ENCODE peak calls at places on chromosomes 6 and 20, in eight cellular contexts. K is left colon; H is HEK293T; J is activated CD4-positive, alpha-beta T cell treated with anti-CD3 and anti-CD28 coated beads, Interleukin-2, amount 10 ng/mL, durations not matched to agents 7 days and 5 days; E is NCI-H446; R is H4; Q is endodermal cell; A is activated T-cell treated with anti-CD3 and anti-CD28 coated beads, Interleukin-2, amount 50 U/mL, for 72 hours. C is an unnamed sample.

GRCh38 chr20:21507275-21508229 is 6.3 kb downstream of the NKX2-2 start:
- DNase-seq in A (no peak), E (no peak), H (no peak), Q (no peak), K (no peak), R (no peak), J (no peak), C (no peak)

GRCh38 chr20:25394996-25395395 is 4.4 kb upstream of the ABHD12 start:
- DNase-seq in J (no peak), R (no peak), E (no peak), H (no peak), K (no peak), Q (no peak), A (no peak), C (no peak)

GRCh38 chr6:153595903-153596302 is 443.1 kb upstream of the OPRM1 start:
- DNase-seq in E (no peak), A (no peak), Q (no peak), R (peak), H (no peak), K (no peak), J (no peak), C (no peak)

GRCh38 chr20:63856111-63856511 is 5.2 kb upstream of the ABHD16B start:
- DNase-seq in A (no peak), K (no peak), H (no peak), J (no peak), R (no peak), Q (peak), E (no peak), C (peak)

GRCh38 chr6:109944448-109944847 is 33.7 kb upstream of the GPR6 start:
- DNase-seq in H (no peak), J (no peak), Q (peak), A (no peak), E (no peak), R (no peak), K (no peak), C (no peak)

GRCh38 chr20:51696304-51697118 is 71.7 kb downstream of the ATP9A start:
- DNase-seq in H (no peak), A (no peak), E (peak), R (no peak), K (no peak), Q (no peak), J (no peak), C (no peak)

GRCh38 chr6:149443411-149444181 is 41.2 kb downstream of the ZC3H12D start:
- DNase-seq in H (no peak), R (no peak), E (no peak), J (no peak), K (no peak), Q (peak), A (peak), C (no peak)

GRCh38 chr6:7219310-7219709 is 93.7 kb downstream of the SSR1 start:
- DNase-seq in J (no peak), A (peak), K (no peak), Q (peak), H (no peak), E (no peak), R (no peak), C (no peak)

GRCh38 chr20:39214778-39215177 is 252.6 kb downstream of the DHX35 start:
- DNase-seq in J (no peak), K (no peak), E (peak), Q (peak), R (no peak), H (no peak), A (no peak), C (no peak)

GRCh38 chr6:82906951-82907350 is 158.7 kb downstream of the UBE3D start:
- DNase-seq in H (no peak), K (no peak), A (no peak), E (no peak), Q (no peak), R (peak), J (no peak), C (no peak)

GRCh38 chr6:139801571-139802321 is 427.3 kb upstream of the CITED2 start:
- DNase-seq in K (no peak), Q (peak), R (no peak), A (no peak), H (peak), E (no peak), J (no peak), C (no peak)

GRCh38 chr6:19811397-19812079 is 25.6 kb upstream of the ID4 start:
- DNase-seq in E (no peak), A (no peak), K (no peak), Q (no peak), R (no peak), H (no peak), J (no peak), C (no peak)

GRCh38 chr6:110538416-110539060 is 62.1 kb upstream of the SLC22A16 start:
- DNase-seq in R (no peak), A (no peak), K (no peak), J (no peak), Q (no peak), H (no peak), E (no peak), C (no peak)

GRCh38 chr6:151808331-151809241 is 1.1 kb downstream of the ESR1 start:
- DNase-seq in E (no peak), K (no peak), A (no peak), R (no peak), J (no peak), H (peak), Q (peak), C (peak)

GRCh38 chr20:6053776-6054688 is at the start of gene LRRN4:
- DNase-seq in A (no peak), H (no peak), Q (peak), E (peak), R (peak), K (no peak), J (no peak), C (no peak)

GRCh38 chr20:11454966-11455799 is 462.5 kb upstream of the BTBD3 start:
- DNase-seq in J (no peak), K (no peak), R (peak), Q (no peak), H (no peak), A (no peak), E (no peak), C (peak)

GRCh38 chr6:43173496-43174262 is 2.6 kb downstream of the SRF start:
- DNase-seq in K (no peak), Q (no peak), R (no peak), E (no peak), A (peak), J (peak), H (no peak), C (no peak)

GRCh38 chr20:38961530-38962043 is 557 bp upstream of the DHX35 start:
- DNase-seq in Q (no peak), E (peak), A (peak), J (peak), H (no peak), K (no peak), R (no peak), C (no peak)

GRCh38 chr20:50017576-50018248 is 34.9 kb downstream of the SNAI1 start:
- DNase-seq in Q (no peak), H (no peak), J (no peak), E (no peak), R (no peak), K (no peak), A (no peak), C (no peak)

GRCh38 chr6:54515013-54515412 is 206.8 kb downstream of the TINAG start:
- DNase-seq in R (no peak), J (no peak), E (peak), H (no peak), Q (no peak), K (no peak), A (no peak), C (no peak)

GRCh38 chr6:147716434-147716833 is 207.9 kb downstream of the SAMD5 start:
- DNase-seq in H (no peak), A (no peak), K (no peak), Q (no peak), E (no peak), R (no peak), J (no peak), C (no peak)

GRCh38 chr6:28235912-28236452 is 10.9 kb downstream of the ZSCAN9 start:
- DNase-seq in A (no peak), Q (peak), R (no peak), K (no peak), H (no peak), J (no peak), E (no peak), C (no peak)

GRCh38 chr6:148866657-148867268 is 119.9 kb downstream of the UST start:
- DNase-seq in J (no peak), R (no peak), K (no peak), Q (no peak), A (no peak), H (no peak), E (no peak), C (peak)

GRCh38 chr6:121309768-121310473 is 24.4 kb downstream of the TBC1D32 start:
- DNase-seq in K (no peak), E (no peak), A (no peak), R (no peak), J (no peak), Q (no peak), H (no peak), C (no peak)

GRCh38 chr6:28589234-28589951 is 63.7 kb downstream of the GPX5 start:
- DNase-seq in R (peak), K (peak), H (peak), A (peak), Q (peak), J (peak), E (peak), C (peak)

GRCh38 chr20:63033635-63034510 is 27.1 kb upstream of the BHLHE23 start:
- DNase-seq in E (no peak), R (no peak), A (no peak), K (no peak), H (no peak), J (no peak), Q (no peak), C (peak)

GRCh38 chr20:33674294-33675126 is at the start of gene NECAB3:
- DNase-seq in H (peak), Q (peak), E (peak), K (peak), J (peak), R (no peak), A (peak), C (peak)

GRCh38 chr6:138103876-138104275 is 3.3 kb downstream of the PERP start:
- DNase-seq in R (no peak), Q (no peak), J (no peak), A (no peak), E (no peak), K (no peak), H (no peak), C (no peak)

GRCh38 chr20:53706511-53707031 is 112.9 kb upstream of the ZNF217 start:
- DNase-seq in Q (no peak), A (peak), J (peak), R (no peak), H (no peak), K (no peak), E (no peak), C (peak)

GRCh38 chr6:11650297-11650696 is 112.7 kb downstream of the TMEM170B start:
- DNase-seq in A (no peak), J (no peak), E (no peak), H (no peak), K (no peak), R (peak), Q (peak), C (no peak)

GRCh38 chr6:11244387-11245126 is 12.1 kb upstream of the NEDD9 start:
- DNase-seq in K (no peak), J (no peak), R (no peak), A (no peak), H (no peak), Q (peak), E (no peak), C (no peak)

GRCh38 chr6:170033666-170034065 is 257.2 kb downstream of the DLL1 start:
- DNase-seq in Q (no peak), E (no peak), K (peak), A (no peak), R (no peak), J (no peak), H (no peak), C (no peak)

GRCh38 chr6:44229376-44230033 is 6.1 kb downstream of the SLC29A1 start:
- DNase-seq in K (no peak), E (no peak), R (no peak), H (no peak), A (no peak), Q (no peak), J (no peak), C (no peak)

GRCh38 chr6:115891111-115891669 is 169.5 kb downstream of the FRK start:
- DNase-seq in H (no peak), E (no peak), J (no peak), K (no peak), Q (no peak), R (peak), A (peak), C (peak)

C was measured in GM20000.